ENCODE peak calls at places on chromosome 7, in four cellular contexts. C is cardiac fibroblast, F is Right ventricle myocardium inferior, A is coronary artery. W is an unnamed sample.

GRCh38 chr7:92691578-92691977 is 101.4 kb upstream of the FAM133B start:
- DNase-seq in A (no peak), C (peak; percentile 81), F (no peak), W (peak; percentile 38)

GRCh38 chr7:92634924-92635519 is 44.8 kb upstream of the FAM133B start:
- DNase-seq in F (no peak), C (peak; percentile 55), A (no peak), W (no peak)

GRCh38 chr7:139845443-139845805 is 16.4 kb downstream of the TBXAS1 start:
- DNase-seq in C (no peak), F (no peak), A (no peak), W (no peak)

GRCh38 chr7:100157334-100158228 is 942 bp downstream of the TRAPPC14 start:
- DNase-seq in C (peak; percentile 53), F (no peak), A (no peak), W (no peak)

GRCh38 chr7:55518836-55519235 is 53.5 kb downstream of the VOPP1 start:
- DNase-seq in F (no peak), C (no peak), A (no peak), W (no peak)

GRCh38 chr7:32221756-32222155 is 151.5 kb upstream of the PDE1C start:
- DNase-seq in A (no peak), F (no peak), C (no peak), W (no peak)

GRCh38 chr7:3301831-3302618 is 973 bp downstream of the SDK1 start:
- DNase-seq in F (no peak), C (peak; percentile 31), A (peak; percentile 76), W (peak; percentile 12)

GRCh38 chr7:10315881-10316280 is 657.8 kb upstream of the PHF14 start:
- DNase-seq in F (no peak), A (no peak), C (no peak), W (no peak)

GRCh38 chr7:2610466-2610865 is 21.3 kb upstream of the TTYH3 start:
- DNase-seq in A (no peak), F (no peak), C (no peak), W (no peak)

GRCh38 chr7:151719031-151719894 is 157.7 kb downstream of the PRKAG2 start:
- DNase-seq in A (no peak), C (no peak), F (peak; percentile 57), W (no peak)

GRCh38 chr7:10588084-10588483 is 385.6 kb upstream of the PHF14 start:
- DNase-seq in A (no peak), F (no peak), C (no peak), W (no peak)

GRCh38 chr7:50502001-50502684 is 52.0 kb upstream of the FIGNL1 start:
- DNase-seq in A (peak; percentile 87), F (peak; percentile 86), C (peak; percentile 97), W (no peak)